ENCODE peak calls at places on chromosome 22, in four cellular contexts. One of them, this sample, is unnamed. For H3K4me1 and H3K27me3, the result is how much of the 10 kb centered on the place peaks cover.

GRCh38 chr22:47215851-47216250 is 453.4 kb downstream of the TBC1D22A start:
- DNase-seq in breast epithelium: no peak
- DNase-seq in NT2/D1: no peak
- DNase-seq in CD8-positive, alpha-beta memory T cell: no peak
- DNase-seq in this sample: no peak

GRCh38 chr22:20951151-20951931 is 15.7 kb upstream of the AIFM3 start:
- DNase-seq in CD8-positive, alpha-beta memory T cell: no peak
- DNase-seq in NT2/D1: no peak
- DNase-seq in breast epithelium: no peak
- DNase-seq in this sample: no peak

GRCh38 chr22:27401321-27401720 is 400.2 kb downstream of the MN1 start:
- DNase-seq in CD8-positive, alpha-beta memory T cell: no peak
- DNase-seq in breast epithelium: no peak
- DNase-seq in NT2/D1: no peak
- DNase-seq in this sample: peak

GRCh38 chr22:40215266-40215665 is 37.5 kb downstream of the TNRC6B start:
- DNase-seq in CD8-positive, alpha-beta memory T cell: no peak
- DNase-seq in breast epithelium: no peak
- DNase-seq in NT2/D1: no peak
- DNase-seq in this sample: no peak

GRCh38 chr22:43343262-43343988 is at the start of gene SCUBE1:
- DNase-seq in breast epithelium: peak
- DNase-seq in CD8-positive, alpha-beta memory T cell: peak
- DNase-seq in NT2/D1: peak
- DNase-seq in this sample: no peak

GRCh38 chr22:30422481-30423295 is 2.9 kb upstream of the MTFP1 start:
- DNase-seq in breast epithelium: peak
- DNase-seq in NT2/D1: peak
- DNase-seq in CD8-positive, alpha-beta memory T cell: no peak
- DNase-seq in this sample: peak

GRCh38 chr22:40759294-40759840 is 59.8 kb downstream of the SLC25A17 start:
- DNase-seq in CD8-positive, alpha-beta memory T cell: no peak
- DNase-seq in NT2/D1: no peak
- DNase-seq in breast epithelium: no peak
- DNase-seq in this sample: no peak

GRCh38 chr22:41264408-41264941 is 21.5 kb downstream of the RANGAP1 start:
- DNase-seq in CD8-positive, alpha-beta memory T cell: no peak
- DNase-seq in NT2/D1: no peak
- DNase-seq in breast epithelium: no peak
- DNase-seq in this sample: no peak

GRCh38 chr22:21573293-21573734 is 5.8 kb downstream of the UBE2L3 start:
- DNase-seq in breast epithelium: no peak
- DNase-seq in CD8-positive, alpha-beta memory T cell: no peak
- DNase-seq in NT2/D1: no peak
- DNase-seq in this sample: no peak

GRCh38 chr22:24976442-24977218 is 24.1 kb downstream of the KIAA1671 start:
- DNase-seq in breast epithelium: peak
- DNase-seq in CD8-positive, alpha-beta memory T cell: no peak
- DNase-seq in NT2/D1: no peak
- DNase-seq in this sample: peak

GRCh38 chr22:21044931-21045584 is 688 bp upstream of the LRRC74B start:
- DNase-seq in NT2/D1: peak
- DNase-seq in CD8-positive, alpha-beta memory T cell: no peak
- DNase-seq in breast epithelium: no peak
- DNase-seq in this sample: no peak

GRCh38 chr22:25582946-25583345 is 18.5 kb downstream of the GRK3 start:
- DNase-seq in breast epithelium: no peak
- DNase-seq in NT2/D1: no peak
- DNase-seq in CD8-positive, alpha-beta memory T cell: no peak
- DNase-seq in this sample: peak

GRCh38 chr22:47384977-47385376 is 622.5 kb downstream of the TBC1D22A start:
- DNase-seq in CD8-positive, alpha-beta memory T cell: no peak
- DNase-seq in breast epithelium: no peak
- DNase-seq in NT2/D1: no peak
- DNase-seq in this sample: no peak

GRCh38 chr22:31321421-31321820 is 24.7 kb downstream of the PATZ1 start:
- DNase-seq in breast epithelium: peak
- DNase-seq in CD8-positive, alpha-beta memory T cell: no peak
- DNase-seq in NT2/D1: no peak
- DNase-seq in this sample: no peak

GRCh38 chr22:34294986-34295385 is 374.7 kb upstream of the LARGE1 start:
- DNase-seq in NT2/D1: no peak
- DNase-seq in CD8-positive, alpha-beta memory T cell: no peak
- DNase-seq in breast epithelium: no peak
- DNase-seq in this sample: no peak

GRCh38 chr22:17369553-17370035 is 334 bp downstream of the CECR2 start:
- DNase-seq in NT2/D1: no peak
- DNase-seq in CD8-positive, alpha-beta memory T cell: no peak
- DNase-seq in breast epithelium: no peak
- DNase-seq in this sample: no peak

GRCh38 chr22:42300286-42301071 is 30.0 kb upstream of the TCF20 start:
- DNase-seq in CD8-positive, alpha-beta memory T cell: no peak
- DNase-seq in NT2/D1: no peak
- DNase-seq in breast epithelium: no peak
- DNase-seq in this sample: peak

GRCh38 chr22:19353363-19354131 is 62.0 kb upstream of the CLTCL1 start:
- DNase-seq in NT2/D1: no peak
- DNase-seq in breast epithelium: no peak
- DNase-seq in CD8-positive, alpha-beta memory T cell: no peak
- DNase-seq in this sample: no peak

GRCh38 chr22:19291580-19292261 is at the start of gene CLTCL1:
- DNase-seq in breast epithelium: peak
- DNase-seq in CD8-positive, alpha-beta memory T cell: peak
- DNase-seq in NT2/D1: peak
- DNase-seq in this sample: peak

GRCh38 chr22:32649515-32650200 is 151.8 kb upstream of the TIMP3 start:
- DNase-seq in CD8-positive, alpha-beta memory T cell: no peak
- DNase-seq in breast epithelium: no peak
- DNase-seq in NT2/D1: no peak
- DNase-seq in this sample: no peak

GRCh38 chr22:31290494-31291402 is 1.5 kb downstream of the PIK3IP1 start:
- DNase-seq in NT2/D1: no peak
- DNase-seq in breast epithelium: peak
- DNase-seq in CD8-positive, alpha-beta memory T cell: peak
- DNase-seq in this sample: peak

GRCh38 chr22:21837184-21837979 is 30.1 kb downstream of the MAPK1 start:
- DNase-seq in NT2/D1: peak
- DNase-seq in breast epithelium: peak
- DNase-seq in CD8-positive, alpha-beta memory T cell: no peak
- DNase-seq in this sample: peak

GRCh38 chr22:50014053-50014501 is 1.5 kb upstream of the IL17REL start:
- DNase-seq in CD8-positive, alpha-beta memory T cell: no peak
- DNase-seq in breast epithelium: no peak
- DNase-seq in NT2/D1: no peak
- DNase-seq in this sample: no peak

GRCh38 chr22:21734540-21735197 is 925 bp downstream of the YPEL1 start:
- DNase-seq in NT2/D1: no peak
- DNase-seq in breast epithelium: no peak
- DNase-seq in CD8-positive, alpha-beta memory T cell: no peak
- DNase-seq in this sample: no peak

DNA sequence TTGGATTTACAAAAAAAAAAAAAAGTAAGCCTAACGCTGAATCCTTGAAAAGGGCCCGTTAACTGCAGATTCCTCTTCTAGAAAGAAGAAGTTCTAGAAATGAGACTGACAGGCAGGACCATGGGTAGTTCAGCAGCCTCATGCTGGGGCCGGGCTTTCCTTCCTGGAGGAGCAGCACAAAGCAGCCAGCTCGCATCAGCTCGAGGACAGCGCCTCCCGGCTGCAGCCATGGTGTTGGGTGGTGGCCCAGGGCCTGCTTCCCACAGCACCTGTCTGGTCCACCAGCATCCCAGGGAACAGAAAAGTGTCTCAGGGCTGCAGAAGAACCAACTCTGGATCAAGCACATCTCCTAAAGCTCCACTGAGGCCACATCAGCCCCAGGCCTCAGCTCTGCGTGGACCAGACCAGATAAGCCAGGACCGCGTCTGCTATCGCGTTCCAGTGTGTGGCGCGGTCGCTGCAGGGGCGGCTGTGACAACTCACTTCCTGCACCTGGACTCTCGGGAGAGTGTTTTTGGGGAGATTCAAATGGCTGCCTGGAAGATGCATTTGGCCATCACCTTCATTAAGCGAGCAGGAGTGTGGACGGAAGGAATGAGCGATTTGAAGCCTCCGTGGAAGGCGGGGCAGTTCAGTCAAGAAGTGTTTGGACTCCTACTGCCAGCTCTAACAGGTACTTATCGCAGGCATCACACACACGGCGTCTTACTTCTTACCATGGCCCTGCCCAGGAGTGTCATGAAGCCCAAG is 53.5 kb downstream of the MYH9 start:
- DNase-seq in breast epithelium: no peak
- DNase-seq in NT2/D1: no peak
- DNase-seq in CD8-positive, alpha-beta memory T cell: no peak
- DNase-seq in this sample: no peak
- H3K4me1 ChIP-seq in breast epithelium: half or more
- H3K4me1 ChIP-seq in NT2/D1: under half
- H3K4me1 ChIP-seq in CD8-positive, alpha-beta memory T cell: half or more
- H3K4me1 ChIP-seq in this sample: half or more

GRCh38 chr22:48982321-48982905 is 845.3 kb downstream of the BRD1 start:
- DNase-seq in NT2/D1: no peak
- DNase-seq in CD8-positive, alpha-beta memory T cell: no peak
- DNase-seq in breast epithelium: no peak
- DNase-seq in this sample: no peak

GRCh38 chr22:48980918-48981317 is 846.8 kb downstream of the BRD1 start:
- DNase-seq in CD8-positive, alpha-beta memory T cell: no peak
- DNase-seq in NT2/D1: no peak
- DNase-seq in breast epithelium: no peak
- DNase-seq in this sample: no peak

GRCh38 chr22:48980409-48980808 is 847.3 kb downstream of the BRD1 start:
- DNase-seq in NT2/D1: no peak
- DNase-seq in CD8-positive, alpha-beta memory T cell: no peak
- DNase-seq in breast epithelium: no peak
- DNase-seq in this sample: no peak

GRCh38 chr22:48979482-48979881 is 848.2 kb downstream of the BRD1 start:
- DNase-seq in NT2/D1: peak
- DNase-seq in breast epithelium: no peak
- DNase-seq in CD8-positive, alpha-beta memory T cell: no peak
- DNase-seq in this sample: no peak

DNA sequence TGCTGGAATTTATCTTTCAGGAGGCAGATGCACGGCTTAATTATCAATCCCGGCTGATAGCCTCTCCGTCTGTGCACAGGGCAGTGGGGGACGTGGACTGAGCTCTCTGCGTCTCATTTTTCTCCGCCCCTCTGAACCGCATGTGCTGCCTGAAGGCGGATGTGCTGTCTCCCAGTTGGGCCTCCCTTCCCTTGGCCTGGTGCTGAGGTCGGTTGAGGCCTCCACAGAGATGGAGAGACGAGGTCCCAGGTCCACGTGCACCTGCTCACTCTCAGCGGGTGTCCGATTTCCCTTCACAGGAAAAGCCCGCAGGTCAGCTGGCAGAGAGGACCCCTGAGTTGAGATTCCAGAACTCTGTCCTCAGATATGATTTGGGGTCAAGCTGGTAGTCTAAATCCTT is 846.0 kb downstream of the BRD1 start:
- DNase-seq in CD8-positive, alpha-beta memory T cell: no peak
- DNase-seq in breast epithelium: no peak
- DNase-seq in NT2/D1: no peak
- DNase-seq in this sample: no peak
- H3K27me3 ChIP-seq in CD8-positive, alpha-beta memory T cell: under half
- H3K27me3 ChIP-seq in breast epithelium: under half
- H3K27me3 ChIP-seq in NT2/D1: under half
- H3K27me3 ChIP-seq in this sample: under half

GRCh38 chr22:23789121-23789520 is 2.4 kb downstream of the SMARCB1 start:
- DNase-seq in NT2/D1: no peak
- DNase-seq in breast epithelium: no peak
- DNase-seq in CD8-positive, alpha-beta memory T cell: no peak
- DNase-seq in this sample: no peak
- H3K4me1 ChIP-seq in NT2/D1: under half
- H3K4me1 ChIP-seq in breast epithelium: under half
- H3K4me1 ChIP-seq in CD8-positive, alpha-beta memory T cell: under half
- H3K4me1 ChIP-seq in this sample: under half

GRCh38 chr22:29301716-29302401 is 4.6 kb upstream of the GAS2L1 start:
- DNase-seq in CD8-positive, alpha-beta memory T cell: no peak
- DNase-seq in breast epithelium: no peak
- DNase-seq in NT2/D1: no peak
- DNase-seq in this sample: no peak

GRCh38 chr22:29302402-29302680 is 4.1 kb upstream of the GAS2L1 start:
- DNase-seq in NT2/D1: no peak
- DNase-seq in CD8-positive, alpha-beta memory T cell: no peak
- DNase-seq in breast epithelium: no peak
- DNase-seq in this sample: no peak

GRCh38 chr22:29299136-29299900 is 7.1 kb upstream of the GAS2L1 start:
- DNase-seq in breast epithelium: peak
- DNase-seq in NT2/D1: no peak
- DNase-seq in CD8-positive, alpha-beta memory T cell: no peak
- DNase-seq in this sample: no peak

GRCh38 chr22:29300467-29300806 is 6.0 kb upstream of the GAS2L1 start:
- DNase-seq in breast epithelium: peak
- DNase-seq in NT2/D1: no peak
- DNase-seq in CD8-positive, alpha-beta memory T cell: no peak
- DNase-seq in this sample: no peak

DNA sequence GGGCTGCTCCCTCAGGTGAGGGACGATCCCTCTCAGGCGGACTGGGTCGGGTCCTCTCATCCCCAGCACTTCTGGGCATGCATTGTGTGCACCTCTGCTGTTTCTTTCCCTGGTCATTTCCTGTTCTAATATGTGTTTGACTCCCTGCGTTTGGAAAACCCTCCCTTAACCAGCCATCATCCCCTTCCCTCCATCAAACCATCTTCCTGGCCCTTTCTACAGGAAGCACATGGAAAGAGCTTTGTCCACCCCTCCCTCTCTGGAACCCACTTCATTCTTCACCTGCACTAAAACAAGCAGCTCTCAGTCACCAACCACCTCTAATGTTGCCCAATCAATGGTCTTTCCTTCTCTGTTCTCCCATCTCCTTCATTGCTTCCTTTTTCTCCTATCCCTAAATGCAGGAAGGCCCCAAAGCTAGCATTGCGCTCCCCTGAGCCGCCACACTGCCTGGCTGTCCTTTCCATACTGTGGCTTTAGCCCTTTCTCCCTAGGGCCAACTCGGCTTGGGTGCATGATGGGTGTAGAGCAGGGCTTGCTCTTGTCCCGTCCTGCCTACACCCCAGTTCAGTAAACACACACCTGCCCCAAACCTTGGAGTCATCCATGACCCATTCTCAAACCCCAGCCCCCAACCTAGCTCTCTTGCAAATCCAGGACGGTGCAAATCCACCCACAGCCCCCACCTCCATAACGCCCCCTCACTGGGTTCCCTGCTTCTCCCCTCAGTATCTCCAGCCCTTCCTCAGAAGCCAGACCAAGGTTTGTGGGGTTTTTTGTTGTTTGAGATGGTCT is 5.4 kb upstream of the GAS2L1 start:
- DNase-seq in NT2/D1: no peak
- DNase-seq in CD8-positive, alpha-beta memory T cell: no peak
- DNase-seq in breast epithelium: no peak
- DNase-seq in this sample: no peak
- H3K27me3 ChIP-seq in NT2/D1: under half
- H3K27me3 ChIP-seq in CD8-positive, alpha-beta memory T cell: under half
- H3K27me3 ChIP-seq in breast epithelium: under half
- H3K27me3 ChIP-seq in this sample: under half

This sample was measured in foreskin keratinocyte.